ENCODE peak calls at places on chromosomes 16 and 17, in seven cellular contexts. G, F, Z, T, D, Y and N are unnamed samples.

GRCh38 chr17:61389670-61390478 is 9.8 kb upstream of the TBX2 start:
- DNase-seq in G (no peak), F (peak), Z (no peak), T (no peak), D (peak), Y (no peak), N (peak)

GRCh38 chr16:16107839-16108238 is 115.5 kb downstream of the ABCC6 start:
- DNase-seq in G (no peak), F (no peak), Z (no peak), T (no peak), D (no peak), Y (no peak), N (no peak)

GRCh38 chr17:11296994-11297393 is 56.0 kb downstream of the SHISA6 start:
- DNase-seq in G (no peak), F (no peak), Z (no peak), T (no peak), D (peak), Y (no peak), N (no peak)

GRCh38 chr17:80803451-80804428 is 187.9 kb upstream of the CHMP6 start:
- DNase-seq in G (no peak), F (peak), Z (no peak), T (no peak), D (no peak), Y (no peak), N (no peak)

GRCh38 chr17:63116967-63117366 is 150.9 kb downstream of the TANC2 start:
- DNase-seq in G (no peak), F (no peak), Z (no peak), T (no peak), D (no peak), Y (no peak), N (no peak)

GRCh38 chr16:48250520-48251278 is 3.4 kb upstream of the ABCC11 start:
- DNase-seq in G (no peak), F (no peak), Z (no peak), T (no peak), D (no peak), Y (no peak), N (no peak)

GRCh38 chr17:37820313-37821024 is 75.6 kb upstream of the HNF1B start:
- DNase-seq in G (no peak), F (no peak), Z (no peak), T (no peak), D (peak), Y (no peak), N (no peak)

GRCh38 chr17:77546772-77547201 is 406.0 kb downstream of the SEC14L1 start:
- DNase-seq in G (no peak), F (no peak), Z (no peak), T (no peak), D (peak), Y (no peak), N (no peak)

GRCh38 chr16:84916156-84916555 is 95.2 kb downstream of the ZDHHC7 start:
- DNase-seq in G (no peak), F (no peak), Z (no peak), T (no peak), D (no peak), Y (no peak), N (no peak)

GRCh38 chr16:22014271-22014873 is 6.5 kb downstream of the MOSMO start:
- DNase-seq in G (no peak), F (no peak), Z (no peak), T (no peak), D (no peak), Y (no peak), N (no peak)

GRCh38 chr16:56513972-56514371 is 5.9 kb downstream of the BBS2 start:
- DNase-seq in G (no peak), F (no peak), Z (peak), T (peak), D (peak), Y (peak), N (peak)